ENCODE peak calls at places on chromosomes 2 and 18, in seven cellular contexts. One of them, this sample, is unnamed.

GRCh38 chr18:13235326-13235937 is 16.9 kb downstream of the LDLRAD4 start:
- DNase-seq in mucosa of gallbladder: no peak
- DNase-seq in tibial artery: peak
- DNase-seq in esophagus squamous epithelium: no peak
- DNase-seq in SJCRH30: no peak
- DNase-seq in endothelial cell: no peak
- DNase-seq in activated T-cell treated with anti-CD3 and anti-CD28 coated beads for 4 hours: no peak
- DNase-seq in this sample: no peak

GRCh38 chr18:74040459-74041332 is 106.9 kb downstream of the FBXO15 start:
- DNase-seq in activated T-cell treated with anti-CD3 and anti-CD28 coated beads for 4 hours: peak
- DNase-seq in endothelial cell: peak
- DNase-seq in esophagus squamous epithelium: no peak
- DNase-seq in mucosa of gallbladder: no peak
- DNase-seq in tibial artery: no peak
- DNase-seq in SJCRH30: peak
- DNase-seq in this sample: peak

GRCh38 chr18:23365602-23366001 is 87.5 kb upstream of the RIOK3 start:
- DNase-seq in esophagus squamous epithelium: no peak
- DNase-seq in mucosa of gallbladder: no peak
- DNase-seq in SJCRH30: no peak
- DNase-seq in endothelial cell: no peak
- DNase-seq in activated T-cell treated with anti-CD3 and anti-CD28 coated beads for 4 hours: no peak
- DNase-seq in tibial artery: peak
- DNase-seq in this sample: no peak

GRCh38 chr2:138492160-138492559 is 9.4 kb upstream of the SPOPL start:
- DNase-seq in activated T-cell treated with anti-CD3 and anti-CD28 coated beads for 4 hours: no peak
- DNase-seq in SJCRH30: no peak
- DNase-seq in endothelial cell: no peak
- DNase-seq in tibial artery: no peak
- DNase-seq in mucosa of gallbladder: no peak
- DNase-seq in esophagus squamous epithelium: no peak
- DNase-seq in this sample: no peak

GRCh38 chr2:64945973-64946736 is 43.0 kb upstream of the SLC1A4 start:
- DNase-seq in SJCRH30: peak
- DNase-seq in tibial artery: no peak
- DNase-seq in endothelial cell: peak
- DNase-seq in esophagus squamous epithelium: peak
- DNase-seq in mucosa of gallbladder: peak
- DNase-seq in activated T-cell treated with anti-CD3 and anti-CD28 coated beads for 4 hours: peak
- DNase-seq in this sample: no peak

GRCh38 chr2:18435425-18436037 is 124.9 kb downstream of the RDH14 start:
- DNase-seq in esophagus squamous epithelium: no peak
- DNase-seq in tibial artery: no peak
- DNase-seq in activated T-cell treated with anti-CD3 and anti-CD28 coated beads for 4 hours: no peak
- DNase-seq in endothelial cell: peak
- DNase-seq in mucosa of gallbladder: no peak
- DNase-seq in SJCRH30: peak
- DNase-seq in this sample: no peak

GRCh38 chr2:18151237-18151636 is 272.8 kb downstream of the KCNS3 start:
- DNase-seq in endothelial cell: no peak
- DNase-seq in activated T-cell treated with anti-CD3 and anti-CD28 coated beads for 4 hours: no peak
- DNase-seq in esophagus squamous epithelium: no peak
- DNase-seq in SJCRH30: no peak
- DNase-seq in mucosa of gallbladder: no peak
- DNase-seq in tibial artery: no peak
- DNase-seq in this sample: no peak

GRCh38 chr2:78681386-78681785 is 344.1 kb upstream of the REG3G start:
- DNase-seq in esophagus squamous epithelium: no peak
- DNase-seq in endothelial cell: no peak
- DNase-seq in SJCRH30: no peak
- DNase-seq in tibial artery: no peak
- DNase-seq in activated T-cell treated with anti-CD3 and anti-CD28 coated beads for 4 hours: no peak
- DNase-seq in mucosa of gallbladder: no peak
- DNase-seq in this sample: no peak

GRCh38 chr2:160022162-160022561 is 40.3 kb downstream of the PLA2R1 start:
- DNase-seq in tibial artery: no peak
- DNase-seq in endothelial cell: no peak
- DNase-seq in activated T-cell treated with anti-CD3 and anti-CD28 coated beads for 4 hours: no peak
- DNase-seq in SJCRH30: peak
- DNase-seq in mucosa of gallbladder: no peak
- DNase-seq in esophagus squamous epithelium: no peak
- DNase-seq in this sample: no peak

GRCh38 chr18:46161721-46162421 is 57.7 kb downstream of the HAUS1 start:
- DNase-seq in tibial artery: no peak
- DNase-seq in activated T-cell treated with anti-CD3 and anti-CD28 coated beads for 4 hours: no peak
- DNase-seq in esophagus squamous epithelium: no peak
- DNase-seq in mucosa of gallbladder: no peak
- DNase-seq in SJCRH30: no peak
- DNase-seq in endothelial cell: no peak
- DNase-seq in this sample: no peak

GRCh38 chr2:183032200-183032794 is 6.0 kb downstream of the NCKAP1 start:
- DNase-seq in tibial artery: no peak
- DNase-seq in SJCRH30: no peak
- DNase-seq in activated T-cell treated with anti-CD3 and anti-CD28 coated beads for 4 hours: no peak
- DNase-seq in esophagus squamous epithelium: no peak
- DNase-seq in mucosa of gallbladder: no peak
- DNase-seq in endothelial cell: no peak
- DNase-seq in this sample: no peak

GRCh38 chr18:9688036-9688741 is 19.9 kb upstream of the RAB31 start:
- DNase-seq in esophagus squamous epithelium: no peak
- DNase-seq in tibial artery: no peak
- DNase-seq in endothelial cell: no peak
- DNase-seq in activated T-cell treated with anti-CD3 and anti-CD28 coated beads for 4 hours: no peak
- DNase-seq in mucosa of gallbladder: no peak
- DNase-seq in SJCRH30: no peak
- DNase-seq in this sample: no peak

GRCh38 chr2:18118703-18119102 is 240.2 kb downstream of the KCNS3 start:
- DNase-seq in activated T-cell treated with anti-CD3 and anti-CD28 coated beads for 4 hours: no peak
- DNase-seq in esophagus squamous epithelium: no peak
- DNase-seq in SJCRH30: no peak
- DNase-seq in mucosa of gallbladder: no peak
- DNase-seq in tibial artery: no peak
- DNase-seq in endothelial cell: no peak
- DNase-seq in this sample: no peak

GRCh38 chr2:191217580-191217979 is 27.6 kb upstream of the MYO1B start:
- DNase-seq in esophagus squamous epithelium: no peak
- DNase-seq in SJCRH30: peak
- DNase-seq in endothelial cell: no peak
- DNase-seq in mucosa of gallbladder: no peak
- DNase-seq in activated T-cell treated with anti-CD3 and anti-CD28 coated beads for 4 hours: no peak
- DNase-seq in tibial artery: no peak
- DNase-seq in this sample: no peak

GRCh38 chr18:77250501-77250925 is 865 bp downstream of the GALR1 start:
- DNase-seq in esophagus squamous epithelium: no peak
- DNase-seq in tibial artery: no peak
- DNase-seq in activated T-cell treated with anti-CD3 and anti-CD28 coated beads for 4 hours: no peak
- DNase-seq in endothelial cell: peak
- DNase-seq in mucosa of gallbladder: no peak
- DNase-seq in SJCRH30: no peak
- DNase-seq in this sample: no peak

GRCh38 chr2:207235621-207236020 is 69.9 kb upstream of the KLF7 start:
- DNase-seq in esophagus squamous epithelium: no peak
- DNase-seq in tibial artery: no peak
- DNase-seq in SJCRH30: no peak
- DNase-seq in activated T-cell treated with anti-CD3 and anti-CD28 coated beads for 4 hours: no peak
- DNase-seq in endothelial cell: no peak
- DNase-seq in mucosa of gallbladder: no peak
- DNase-seq in this sample: no peak

GRCh38 chr2:204313256-204313655 is 232.0 kb upstream of the PARD3B start:
- DNase-seq in mucosa of gallbladder: no peak
- DNase-seq in tibial artery: no peak
- DNase-seq in activated T-cell treated with anti-CD3 and anti-CD28 coated beads for 4 hours: no peak
- DNase-seq in esophagus squamous epithelium: no peak
- DNase-seq in endothelial cell: no peak
- DNase-seq in SJCRH30: peak
- DNase-seq in this sample: no peak

GRCh38 chr2:1039549-1039948 is 88.9 kb downstream of the SNTG2 start:
- DNase-seq in tibial artery: no peak
- DNase-seq in esophagus squamous epithelium: no peak
- DNase-seq in mucosa of gallbladder: no peak
- DNase-seq in endothelial cell: no peak
- DNase-seq in SJCRH30: no peak
- DNase-seq in activated T-cell treated with anti-CD3 and anti-CD28 coated beads for 4 hours: no peak
- DNase-seq in this sample: no peak

GRCh38 chr2:12050381-12050780 is 303.9 kb downstream of the LPIN1 start:
- DNase-seq in SJCRH30: no peak
- DNase-seq in tibial artery: no peak
- DNase-seq in activated T-cell treated with anti-CD3 and anti-CD28 coated beads for 4 hours: no peak
- DNase-seq in mucosa of gallbladder: no peak
- DNase-seq in esophagus squamous epithelium: no peak
- DNase-seq in endothelial cell: no peak
- DNase-seq in this sample: peak

GRCh38 chr18:49456794-49457193 is 3.7 kb downstream of the DYM start:
- DNase-seq in endothelial cell: no peak
- DNase-seq in SJCRH30: no peak
- DNase-seq in mucosa of gallbladder: no peak
- DNase-seq in tibial artery: no peak
- DNase-seq in esophagus squamous epithelium: no peak
- DNase-seq in activated T-cell treated with anti-CD3 and anti-CD28 coated beads for 4 hours: no peak
- DNase-seq in this sample: no peak

This sample was measured in Peyer's patch.